ENCODE peak calls at places on chromosomes 4 and X, in ten cellular contexts. S is HFFc6; L is pancreas; F is glutamatergic neuron; G is left lung; E is left ventricle myocardium inferior; N is endodermal cell; B is CD8-positive, alpha-beta T cell; Q is A549; U is astrocyte of the spinal cord. A is an unnamed sample.

GRCh38 chr4:173167793-173168395 is 717 bp upstream of the GALNT7 start:
- DNase-seq in S (no peak), L (peak), F (peak), G (peak), E (no peak), N (peak), B (peak), Q (peak), U (peak), A (no peak)

GRCh38 chr4:151304226-151304625 is 21.2 kb downstream of the SH3D19 start:
- DNase-seq in S (no peak), L (no peak), F (no peak), G (no peak), E (no peak), N (no peak), B (no peak), Q (no peak), U (peak), A (no peak)

GRCh38 chr4:132334081-132334480 is 815.0 kb upstream of the PCDH10 start:
- DNase-seq in S (peak), L (no peak), F (no peak), G (no peak), E (no peak), N (no peak), B (no peak), Q (no peak), U (no peak), A (no peak)

GRCh38 chrX:67346667-67347066 is 197.2 kb upstream of the AR start:
- DNase-seq in S (no peak), L (peak), F (no peak), G (no peak), E (no peak), N (no peak), B (no peak), Q (no peak), U (no peak), A (no peak)

GRCh38 chr4:165563851-165564250 is 185.0 kb downstream of the CPE start:
- DNase-seq in S (no peak), L (no peak), F (no peak), G (no peak), E (no peak), N (no peak), B (no peak), Q (no peak), U (peak), A (no peak)

GRCh38 chrX:150574824-150575409 is 6.5 kb downstream of the MTM1 start:
- DNase-seq in S (no peak), L (no peak), F (no peak), G (no peak), E (no peak), N (no peak), B (no peak), Q (no peak), U (no peak), A (no peak)

GRCh38 chr4:46839128-46839527 is 69.9 kb downstream of the COX7B2 start:
- DNase-seq in S (no peak), L (no peak), F (no peak), G (no peak), E (no peak), N (peak), B (no peak), Q (no peak), U (no peak), A (no peak)

GRCh38 chr4:40511017-40511614 is 118.5 kb downstream of the RBM47 start:
- DNase-seq in S (no peak), L (peak), F (no peak), G (peak), E (no peak), N (no peak), B (no peak), Q (no peak), U (no peak), A (no peak)

GRCh38 chrX:72305286-72306084 is at the start of gene CITED1:
- DNase-seq in S (no peak), L (peak), F (peak), G (no peak), E (no peak), N (peak), B (no peak), Q (peak), U (no peak), A (no peak)

DNA sequence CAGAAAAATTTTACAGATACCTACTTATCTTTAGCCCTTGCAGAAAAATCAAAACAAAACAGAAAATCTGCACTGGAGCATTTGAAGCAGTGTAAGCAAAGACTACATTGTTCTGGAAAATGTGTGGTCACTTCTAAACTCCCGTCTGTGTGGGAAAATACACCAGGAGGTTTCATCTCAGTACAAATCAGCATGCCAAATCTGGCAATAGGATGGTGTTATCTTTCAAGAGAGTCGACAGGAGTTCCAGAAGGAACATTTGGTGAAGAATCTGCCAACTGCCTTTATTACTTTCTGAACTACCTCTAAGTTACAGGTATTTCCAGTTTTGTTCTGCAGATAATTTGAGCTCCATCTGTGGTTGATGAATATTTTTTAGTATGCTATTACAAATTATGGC is 1348.0 kb downstream of the RAPGEF2 start:
- DNase-seq in S (no peak), L (no peak), F (no peak), G (no peak), E (no peak), N (no peak), B (no peak), Q (no peak), U (no peak), A (no peak)
- TF ChIP-seq CTCF in S (no peak), L (no peak), F (no peak), G (no peak), E (no peak), N (no peak), B (no peak), Q (no peak), U (no peak), A (no peak)

GRCh38 chr4:16914208-16914607 is 15.8 kb upstream of the LDB2 start:
- DNase-seq in S (peak), L (no peak), F (no peak), G (no peak), E (no peak), N (peak), B (no peak), Q (no peak), U (peak), A (no peak)
- TF ChIP-seq CTCF in S (peak), L (no peak), F (no peak), G (no peak), E (peak), N (peak), B (no peak), Q (no peak), U (peak), A (peak)

GRCh38 chr4:79132826-79133225 is 193.0 kb downstream of the NAA11 start:
- DNase-seq in S (no peak), L (no peak), F (no peak), G (no peak), E (no peak), N (no peak), B (no peak), Q (no peak), U (no peak), A (no peak)

DNA sequence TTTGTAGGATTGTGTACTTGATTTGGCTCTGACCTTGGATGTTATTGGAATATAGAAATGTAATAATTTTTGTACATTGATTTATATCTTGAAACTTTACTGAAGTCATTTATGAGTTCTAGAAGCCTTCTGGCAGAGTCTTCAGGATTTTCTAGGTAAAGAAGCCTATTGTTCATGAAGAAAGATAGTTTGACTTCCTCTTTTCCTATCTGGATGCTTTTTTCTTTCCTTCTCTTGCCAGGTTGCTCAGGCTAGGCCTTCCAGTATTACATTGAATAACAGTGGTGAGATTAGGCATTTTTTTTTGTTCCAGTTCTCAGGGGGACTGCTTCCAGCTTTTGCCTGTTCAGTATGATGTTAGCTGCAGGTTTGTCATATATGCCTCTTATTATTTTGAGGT is 191.1 kb downstream of the NAA11 start:
- DNase-seq in S (no peak), L (no peak), F (no peak), G (no peak), E (no peak), N (no peak), B (no peak), Q (no peak), U (no peak), A (no peak)
- TF ChIP-seq CTCF in S (no peak), L (no peak), F (no peak), G (no peak), E (no peak), N (no peak), B (no peak), Q (no peak), U (no peak), A (no peak)

GRCh38 chr4:89645512-89645911 is 191.4 kb downstream of the SNCA start:
- DNase-seq in S (no peak), L (no peak), F (no peak), G (no peak), E (no peak), N (no peak), B (no peak), Q (no peak), U (no peak), A (no peak)

GRCh38 chr4:89639395-89639794 is 197.6 kb downstream of the SNCA start:
- DNase-seq in S (no peak), L (no peak), F (no peak), G (no peak), E (no peak), N (no peak), B (no peak), Q (no peak), U (no peak), A (no peak)

GRCh38 chr4:89641367-89641687 is 195.6 kb downstream of the SNCA start:
- DNase-seq in S (no peak), L (no peak), F (no peak), G (no peak), E (no peak), N (no peak), B (no peak), Q (no peak), U (no peak), A (no peak)

DNA sequence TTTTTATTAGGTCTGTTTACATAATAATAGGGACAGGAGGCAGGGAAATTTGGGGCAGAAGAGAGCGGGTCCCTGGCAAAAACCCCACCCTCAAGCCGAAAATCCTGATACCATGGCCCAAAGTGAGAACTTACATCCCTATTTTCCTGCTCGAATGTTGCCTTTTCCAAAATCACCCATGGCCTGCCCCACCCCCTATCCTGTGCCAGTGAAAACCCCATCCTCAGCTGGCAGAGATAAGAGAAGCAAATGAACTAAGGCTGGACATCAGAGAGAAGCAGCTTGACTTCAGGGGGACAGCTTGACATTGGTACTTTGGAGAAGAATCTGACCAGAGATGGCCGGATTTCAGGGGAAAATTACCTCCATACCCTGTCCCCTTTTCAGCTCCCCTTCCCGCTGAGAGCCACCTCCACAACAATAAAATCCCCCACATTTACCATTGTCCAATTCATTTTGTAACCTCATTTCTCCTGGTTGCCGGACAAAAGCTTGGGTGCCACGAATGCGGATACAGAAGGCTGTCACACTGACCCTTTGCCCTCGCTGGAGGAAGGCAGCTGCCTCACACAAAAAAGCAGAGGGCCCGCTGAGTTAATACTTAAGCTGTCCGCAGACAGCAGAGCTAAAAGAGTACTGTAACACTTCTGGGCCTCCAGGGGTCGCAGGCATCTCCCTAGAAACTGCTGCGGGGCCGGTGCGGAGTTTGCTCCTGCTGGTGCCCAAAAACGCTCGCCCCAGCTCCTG is 196.2 kb downstream of the SNCA start:
- DNase-seq in S (no peak), L (peak), F (peak), G (no peak), E (peak), N (peak), B (no peak), Q (peak), U (peak), A (peak)
- TF ChIP-seq CTCF in S (peak), L (peak), F (peak), G (peak), E (peak), N (peak), B (no peak), Q (peak), U (peak), A (peak)

DNA sequence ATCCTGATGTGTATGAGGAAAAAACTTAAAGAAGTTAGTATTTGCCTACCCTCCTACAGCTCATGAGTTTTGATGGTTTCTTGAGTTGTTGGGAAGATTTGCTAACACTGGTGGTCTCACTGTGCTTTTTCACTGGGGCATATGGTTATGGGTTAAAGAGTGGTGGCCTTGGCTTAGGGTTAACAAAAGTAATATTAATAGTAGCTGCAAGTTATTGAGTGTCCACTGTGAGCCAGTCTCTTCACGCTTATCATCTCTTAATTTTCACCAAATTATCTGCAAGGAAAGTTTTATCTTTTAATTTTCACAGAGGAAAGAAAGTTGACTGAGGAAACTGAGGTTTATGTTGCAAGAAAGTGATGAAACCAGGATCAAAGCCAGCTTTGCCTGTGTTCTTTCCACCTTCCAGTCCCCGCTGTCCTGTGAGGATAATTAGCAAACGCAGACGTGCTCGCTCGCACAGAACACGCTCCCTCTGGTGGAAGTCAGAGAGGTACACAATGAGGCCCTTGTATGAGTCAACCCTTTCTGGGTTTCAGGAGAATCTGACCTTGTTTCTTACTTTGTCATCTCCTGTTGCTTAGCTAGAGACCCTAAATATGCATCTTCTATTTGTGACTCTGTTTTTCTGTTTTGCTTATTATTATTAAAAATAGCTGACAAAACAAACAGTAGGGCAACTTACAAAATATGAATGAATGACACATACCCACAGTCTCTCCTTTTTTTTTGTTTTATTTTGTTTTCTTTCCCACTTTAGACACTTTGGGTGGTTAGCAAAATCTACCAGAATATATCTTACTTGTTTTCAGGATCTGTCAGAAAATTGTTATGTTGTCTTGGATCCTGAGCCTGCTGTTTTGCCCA is 94.3 kb downstream of the DDIT4L start:
- DNase-seq in S (peak), L (peak), F (peak), G (peak), E (peak), N (peak), B (peak), Q (peak), U (peak), A (peak)
- TF ChIP-seq CTCF in S (peak), L (peak), F (peak), G (peak), E (peak), N (peak), B (peak), Q (peak), U (peak), A (peak)

GRCh38 chr4:77047037-77047436 is 28.8 kb downstream of the CCNI start:
- DNase-seq in S (no peak), L (no peak), F (no peak), G (no peak), E (no peak), N (no peak), B (no peak), Q (peak), U (peak), A (no peak)
- TF ChIP-seq CTCF in S (peak), L (no peak), F (peak), G (no peak), E (peak), N (peak), B (peak), Q (no peak), U (peak), A (peak)

GRCh38 chr4:55635760-55636621 is at the start of gene NMU:
- DNase-seq in S (no peak), L (peak), F (peak), G (peak), E (peak), N (peak), B (peak), Q (no peak), U (peak), A (peak)
- TF ChIP-seq CTCF in S (no peak), L (no peak), F (no peak), G (no peak), E (no peak), N (peak), B (no peak), Q (no peak), U (no peak), A (peak)

GRCh38 chr4:92461732-92462131 is 158.0 kb downstream of the GRID2 start:
- DNase-seq in S (no peak), L (no peak), F (no peak), G (no peak), E (no peak), N (no peak), B (no peak), Q (no peak), U (no peak), A (no peak)
- TF ChIP-seq CTCF in S (no peak), L (no peak), F (no peak), G (no peak), E (no peak), N (no peak), B (no peak), Q (no peak), U (no peak), A (no peak)

DNA sequence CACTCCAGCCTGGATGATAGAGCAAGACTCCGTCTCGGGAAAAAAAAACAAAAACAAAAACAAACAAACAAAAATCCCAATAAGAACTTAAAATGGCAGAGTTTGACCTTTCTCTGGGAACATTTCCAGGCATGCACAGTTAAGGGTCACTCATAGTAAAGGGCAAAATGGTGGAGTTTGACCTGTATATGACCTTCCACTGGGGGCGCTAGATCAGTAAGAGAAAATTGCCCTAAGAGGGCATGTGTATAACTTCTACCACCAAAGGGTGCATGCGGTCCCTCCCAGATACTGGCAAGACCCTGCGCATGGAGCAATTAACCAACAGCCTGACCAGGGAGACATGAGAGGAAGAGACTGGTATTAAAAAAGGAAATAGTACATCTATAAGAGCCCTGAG is 177.2 kb downstream of the MOSPD2 start:
- DNase-seq in S (no peak), L (no peak), F (no peak), G (no peak), E (no peak), N (no peak), B (no peak), Q (no peak), U (no peak), A (no peak)
- TF ChIP-seq CTCF in S (peak), L (no peak), F (no peak), G (no peak), E (no peak), N (peak), B (no peak), Q (no peak), U (no peak), A (no peak)

A was measured in RWPE2.